ENCODE peak calls at places on chromosomes 4 and X, in ten cellular contexts. F is fibroblast of lung, Q is HFF-Myc, V is choroid plexus epithelial cell, R is B cell, K is A549, M is heart left ventricle, W is mammary epithelial cell, S is WERI-Rb-1, X is esophagus squamous epithelium. U is an unnamed sample.

GRCh38 chrX:135923353-135923752 is 29.8 kb downstream of the SAGE1 start:
- DNase-seq in M (no peak), S (no peak), F (no peak), R (no peak), W (no peak), Q (no peak), K (peak; percentile 1), V (peak; percentile 2), X (no peak), U (no peak)

GRCh38 chr4:143251348-143251747 is 66.6 kb downstream of the USP38 start:
- DNase-seq in R (no peak), Q (no peak), F (no peak), X (no peak), V (no peak), W (peak; percentile 5), S (no peak), M (no peak), K (no peak), U (no peak)

GRCh38 chr4:97720869-97721432 is 422.3 kb downstream of the STPG2 start:
- DNase-seq in R (no peak), Q (no peak), V (peak; percentile 60), K (no peak), W (peak; percentile 37), S (no peak), F (peak; percentile 25), M (no peak), X (no peak), U (no peak)

GRCh38 chrX:21853578-21853977 is 2.2 kb upstream of the YY2 start:
- DNase-seq in V (no peak), R (no peak), S (no peak), W (no peak), M (no peak), F (no peak), K (no peak), Q (no peak), X (no peak), U (no peak)

GRCh38 chrX:826026-826425 is 195.4 kb downstream of the SHOX start:
- DNase-seq in F (peak; percentile 1), X (no peak), S (no peak), M (no peak), V (peak; percentile 79), K (no peak), R (no peak), Q (peak; percentile 32), W (no peak), U (no peak)

GRCh38 chr4:184062769-184063168 is 154.9 kb downstream of the ENPP6 start:
- DNase-seq in K (no peak), M (no peak), X (no peak), F (no peak), W (no peak), V (no peak), Q (no peak), R (no peak), S (no peak), U (no peak)

GRCh38 chr4:40160258-40160657 is 36.6 kb upstream of the RHOH start:
- DNase-seq in K (no peak), R (no peak), X (no peak), M (no peak), Q (no peak), S (no peak), F (no peak), V (no peak), W (no peak), U (no peak)

GRCh38 chrX:20432746-20433374 is 166.2 kb upstream of the RPS6KA3 start:
- DNase-seq in K (no peak), X (no peak), R (peak; percentile 22), Q (no peak), M (no peak), F (no peak), W (no peak), V (peak; percentile 23), S (no peak), U (no peak)

GRCh38 chr4:40046311-40046980 is 10.2 kb upstream of the N4BP2 start:
- DNase-seq in K (peak; percentile 26), X (no peak), R (no peak), S (no peak), Q (no peak), V (peak; percentile 93), F (peak; percentile 82), W (peak; percentile 31), M (no peak), U (peak; percentile 83)

GRCh38 chr4:20440170-20440569 is 188.5 kb downstream of the SLIT2 start:
- DNase-seq in V (no peak), S (no peak), R (no peak), M (no peak), K (no peak), X (no peak), F (no peak), W (no peak), Q (no peak), U (no peak)

GRCh38 chrX:46793386-46794143 is 34.6 kb upstream of the SLC9A7 start:
- DNase-seq in F (no peak), S (no peak), R (no peak), K (no peak), W (no peak), V (no peak), Q (no peak), M (no peak), X (no peak), U (no peak)

GRCh38 chrX:46788902-46789301 is 30.0 kb upstream of the SLC9A7 start:
- DNase-seq in K (no peak), W (no peak), F (peak; percentile 86), Q (no peak), V (peak; percentile 46), R (no peak), X (no peak), S (peak; percentile 11), M (no peak), U (no peak)

GRCh38 chrX:46791927-46792825 is 33.3 kb upstream of the SLC9A7 start:
- DNase-seq in F (peak; percentile 97), W (peak; percentile 91), R (peak; percentile 1), S (no peak), V (peak; percentile 87), Q (peak; percentile 67), X (no peak), K (peak; percentile 65), M (no peak), U (peak; percentile 13)

GRCh38 chrX:46796574-46797191 is 37.8 kb upstream of the SLC9A7 start:
- DNase-seq in W (peak; percentile 57), F (peak; percentile 51), V (peak; percentile 81), Q (peak; percentile 22), R (peak; percentile 76), S (peak; percentile 68), K (peak; percentile 49), M (peak; percentile 78), X (peak; percentile 4), U (peak; percentile 87)

DNA sequence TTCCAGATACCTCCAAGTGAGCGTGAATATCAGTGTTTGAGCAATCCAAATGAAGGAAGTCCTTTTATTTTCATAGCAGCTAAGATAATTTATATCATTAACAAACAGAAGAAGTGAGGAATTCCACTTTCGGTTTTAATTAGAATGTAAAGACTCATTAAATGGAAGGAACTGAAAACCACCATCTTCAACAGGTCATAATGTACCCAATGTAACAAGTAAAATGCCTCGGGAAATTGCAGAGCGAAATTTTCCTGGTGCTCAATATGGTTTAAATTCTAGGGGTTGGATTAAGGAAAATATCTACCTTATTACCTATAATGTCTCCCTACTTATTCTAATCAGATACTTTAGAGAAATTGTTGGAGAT is 33.9 kb upstream of the SLC9A7 start:
- DNase-seq in M (no peak), K (no peak), X (no peak), V (no peak), S (no peak), Q (no peak), R (peak; percentile 4), W (no peak), F (no peak), U (no peak)
- TF ChIP-seq CTCF in M (no peak), K (no peak), X (no peak), V (no peak), S (no peak), Q (no peak), R (no peak), W (no peak), F (no peak), U (no peak)

GRCh38 chrX:10769165-10769564 is 148.8 kb upstream of the MID1 start:
- DNase-seq in K (peak; percentile 32), M (no peak), X (no peak), Q (no peak), S (no peak), R (peak; percentile 6), F (peak; percentile 36), V (peak; percentile 59), W (peak; percentile 12), U (no peak)
- TF ChIP-seq CTCF in K (peak; percentile 61), M (peak; percentile 51), X (peak; percentile 23), Q (peak; percentile 35), S (peak; percentile 55), R (peak; percentile 53), F (peak; percentile 35), V (peak; percentile 55), W (peak; percentile 61), U (no peak)

GRCh38 chrX:51053741-51054140 is 143.2 kb downstream of the BMP15 start:
- DNase-seq in F (no peak), V (no peak), S (no peak), K (no peak), M (no peak), X (no peak), R (no peak), Q (no peak), W (no peak), U (no peak)

DNA sequence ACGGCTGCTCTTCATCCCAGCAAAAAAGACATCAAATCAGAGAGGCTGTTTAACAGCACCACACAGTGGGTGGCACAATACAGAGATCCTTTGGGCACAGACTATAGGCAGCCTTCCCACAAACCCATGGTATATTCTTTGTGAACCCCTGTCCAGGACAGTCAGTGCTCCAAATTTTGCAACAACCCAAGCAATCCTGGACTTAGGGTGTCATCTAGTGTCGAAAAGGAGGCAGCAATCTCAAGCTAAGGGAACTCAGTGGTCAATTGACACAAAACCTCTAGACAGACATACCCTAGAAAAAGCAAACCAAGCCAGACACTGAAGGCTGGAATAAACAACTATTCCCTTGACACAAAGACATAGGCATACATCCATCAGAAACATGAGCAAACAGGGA is 137.4 kb downstream of the BMP15 start:
- DNase-seq in F (no peak), S (no peak), W (no peak), M (no peak), X (no peak), Q (no peak), K (no peak), R (no peak), V (no peak), U (no peak)
- TF ChIP-seq CTCF in F (no peak), S (no peak), W (peak; percentile 49), M (no peak), X (no peak), Q (no peak), K (no peak), R (no peak), V (no peak), U (no peak)

GRCh38 chr4:179738822-179739221 is 2296.6 kb upstream of the AGA start:
- DNase-seq in S (no peak), W (no peak), R (no peak), K (no peak), M (no peak), F (no peak), X (no peak), V (no peak), Q (no peak), U (no peak)
- TF ChIP-seq CTCF in S (no peak), W (no peak), R (no peak), K (no peak), M (no peak), F (no peak), X (no peak), V (no peak), Q (no peak), U (no peak)

GRCh38 chrX:153662266-153662665 is 11.3 kb downstream of the PNCK start:
- DNase-seq in W (no peak), F (no peak), K (no peak), X (no peak), Q (no peak), R (peak; percentile 69), M (peak; percentile 69), V (peak; percentile 39), S (no peak), U (peak; percentile 71)
- TF ChIP-seq CTCF in W (peak; percentile 58), F (peak; percentile 24), K (peak; percentile 61), X (peak; percentile 43), Q (peak; percentile 54), R (peak; percentile 48), M (peak; percentile 38), V (peak; percentile 59), S (peak; percentile 25), U (peak; percentile 43)